ENCODE peak calls at places on chromosome 11, in five cellular contexts. S is uterus, Q is NCI-H1436, Z is nephron progenitor cell, I is ACHN. T is an unnamed sample.

GRCh38 chr11:17258670-17259069 is 17.9 kb upstream of the NUCB2 start:
- DNase-seq in I (no peak), S (no peak), Q (no peak), Z (no peak), T (no peak)

GRCh38 chr11:72189448-72190250 is 2.3 kb upstream of the FOLR1 start:
- DNase-seq in Q (no peak), S (no peak), Z (no peak), I (peak), T (no peak)

GRCh38 chr11:86497310-86497709 is 122.6 kb downstream of the CCDC81 start:
- DNase-seq in S (no peak), Z (no peak), Q (no peak), I (peak), T (no peak)

GRCh38 chr11:14971865-14972580 is at the start of gene CALCA:
- DNase-seq in Q (peak), Z (peak), S (no peak), I (no peak), T (peak)

GRCh38 chr11:35907648-35908431 is 36.0 kb upstream of the LDLRAD3 start:
- DNase-seq in Q (no peak), Z (no peak), I (no peak), S (peak), T (no peak)

GRCh38 chr11:57111646-57112045 is 70.1 kb upstream of the LRRC55 start:
- DNase-seq in Z (no peak), I (no peak), Q (no peak), S (no peak), T (no peak)

GRCh38 chr11:77497368-77497767 is 23.5 kb upstream of the PAK1 start:
- DNase-seq in Q (no peak), S (no peak), I (no peak), Z (no peak), T (no peak)

GRCh38 chr11:12174145-12175143 is 64.1 kb downstream of the MICAL2 start:
- DNase-seq in I (no peak), S (no peak), Z (no peak), Q (no peak), T (no peak)

GRCh38 chr11:66291706-66292542 is at the start of gene TMEM151A:
- DNase-seq in S (no peak), Z (peak), I (no peak), Q (no peak), T (no peak)

GRCh38 chr11:34075178-34075820 is 23.8 kb downstream of the CAPRIN1 start:
- DNase-seq in S (no peak), I (peak), Q (no peak), Z (no peak), T (peak)

GRCh38 chr11:73652046-73652730 is 5.8 kb downstream of the PLEKHB1 start:
- DNase-seq in I (no peak), Z (peak), S (no peak), Q (no peak), T (no peak)

GRCh38 chr11:108620958-108621772 is 27.6 kb upstream of the EXPH5 start:
- DNase-seq in S (no peak), I (no peak), Q (no peak), Z (no peak), T (no peak)

GRCh38 chr11:94325681-94326080 is 21.3 kb downstream of the IZUMO1R start:
- DNase-seq in I (peak), S (no peak), Z (peak), Q (no peak), T (peak)

GRCh38 chr11:132670921-132671675 is 861.2 kb downstream of the OPCML start:
- DNase-seq in Q (no peak), I (no peak), Z (no peak), S (no peak), T (no peak)

GRCh38 chr11:81007046-81007445 is 1566.2 kb upstream of the TENM4 start:
- DNase-seq in S (no peak), Z (no peak), Q (no peak), I (peak), T (peak)

GRCh38 chr11:124669193-124669592 is 4.3 kb downstream of the SIAE start:
- DNase-seq in S (peak), Z (peak), I (peak), Q (peak), T (peak)

GRCh38 chr11:74284466-74284865 is 27.0 kb downstream of the P4HA3 start:
- DNase-seq in I (no peak), S (no peak), Q (no peak), Z (no peak), T (no peak)

GRCh38 chr11:113189909-113190667 is 124.3 kb upstream of the TTC12 start:
- DNase-seq in Z (no peak), S (peak), Q (no peak), I (no peak), T (no peak)

GRCh38 chr11:125281831-125282595 is 117.5 kb downstream of the PKNOX2 start:
- DNase-seq in S (no peak), I (no peak), Z (no peak), Q (no peak), T (no peak)

GRCh38 chr11:70159612-70160570 is 43.2 kb upstream of the FADD start:
- DNase-seq in I (peak), Z (no peak), Q (no peak), S (peak), T (no peak)

GRCh38 chr11:18329196-18329870 is 7.0 kb downstream of the GTF2H1 start:
- DNase-seq in Z (no peak), Q (no peak), I (peak), S (no peak), T (no peak)

GRCh38 chr11:58731819-58732218 is at the start of gene GLYAT:
- DNase-seq in S (no peak), I (no peak), Z (no peak), Q (no peak), T (no peak)

GRCh38 chr11:88345408-88345807 is 7.9 kb upstream of the CTSC start:
- DNase-seq in Q (no peak), Z (no peak), I (peak), S (no peak), T (no peak)

GRCh38 chr11:115141221-115141620 is 363.0 kb downstream of the CADM1 start:
- DNase-seq in S (no peak), Q (no peak), I (no peak), Z (no peak), T (no peak)

GRCh38 chr11:38182126-38182907 is 1584.3 kb upstream of the RAG2 start:
- DNase-seq in Z (no peak), Q (no peak), S (no peak), I (no peak), T (no peak)

GRCh38 chr11:76629133-76629852 is 41.3 kb downstream of the LRRC32 start:
- DNase-seq in Q (no peak), Z (no peak), S (peak), I (no peak), T (no peak)

GRCh38 chr11:31133064-31133463 is 236.5 kb downstream of the DCDC1 start:
- DNase-seq in I (no peak), Q (no peak), Z (no peak), S (no peak), T (no peak)